ENCODE peak calls at places on chromosomes 4 and X, in four cellular contexts. K is fibroblast of lung, F is body of pancreas, L is endothelial cell of umbilical vein. Q is an unnamed sample.
A peak's percentile ranks its signal among the peaks of the same experiment; 100 is the strongest.

GRCh38 chrX:86047174-86047991 is at the start of gene CHM:
- DNase-seq in K (peak; percentile 83), F (peak; percentile 73), L (peak; percentile 93), Q (peak; percentile 75)

GRCh38 chr4:74886490-74886889 is 46.4 kb upstream of the PARM1 start:
- DNase-seq in K (peak; percentile 55), F (no peak), L (peak; percentile 76), Q (peak; percentile 29)

GRCh38 chr4:70687821-70688794 is at the start of gene UTP3:
- DNase-seq in K (peak; percentile 99), F (peak; percentile 95), L (peak; percentile 98), Q (peak; percentile 95)

GRCh38 chr4:47990145-47990544 is 26.3 kb downstream of the CNGA1 start:
- DNase-seq in K (no peak), F (no peak), L (no peak), Q (no peak)

GRCh38 chr4:3784469-3785291 is 18.5 kb downstream of the ADRA2C start:
- DNase-seq in K (no peak), F (no peak), L (no peak), Q (no peak)

GRCh38 chrX:97065973-97066372 is 182.3 kb downstream of the RPA4 start:
- DNase-seq in K (peak; percentile 26), F (no peak), L (no peak), Q (no peak)

GRCh38 chrX:1661048-1661921 is 46.4 kb downstream of the ASMT start:
- DNase-seq in K (no peak), F (no peak), L (no peak), Q (peak; percentile 9)

GRCh38 chr4:30720656-30721352 is 635 bp downstream of the PCDH7 start:
- DNase-seq in K (peak; percentile 69), F (peak; percentile 7), L (peak; percentile 67), Q (no peak)

GRCh38 chrX:88881536-88881935 is 134.5 kb downstream of the CPXCR1 start:
- DNase-seq in K (no peak), F (no peak), L (no peak), Q (no peak)

GRCh38 chr4:175431635-175432034 is 380.4 kb downstream of the GPM6A start:
- DNase-seq in K (no peak), F (no peak), L (no peak), Q (no peak)

GRCh38 chrX:146581981-146582712 is 227.4 kb upstream of the CXorf51B start:
- DNase-seq in K (no peak), F (no peak), L (no peak), Q (no peak)

GRCh38 chrX:95076449-95076848 is 1402.4 kb downstream of the FAM133A start:
- DNase-seq in K (peak; percentile 37), F (no peak), L (no peak), Q (no peak)

GRCh38 chr4:186228514-186228894 is 1.2 kb downstream of the KLKB1 start:
- DNase-seq in K (no peak), F (no peak), L (no peak), Q (no peak)
- H3K4me3 ChIP-seq in K (no peak overlapping the region), F (no peak overlapping the region), L (no peak overlapping the region), Q (no peak overlapping the region)

GRCh38 chr4:182248295-182248694 is 5.1 kb downstream of the TENM3 start:
- DNase-seq in K (no peak), F (no peak), L (no peak), Q (no peak)

GRCh38 chr4:182254381-182254780 is 11.2 kb downstream of the TENM3 start:
- DNase-seq in K (no peak), F (no peak), L (no peak), Q (no peak)

GRCh38 chr4:182246401-182247205 is 3.4 kb downstream of the TENM3 start:
- DNase-seq in K (peak; percentile 82), F (no peak), L (no peak), Q (peak; percentile 51)

GRCh38 chr4:182251116-182251515 is 7.9 kb downstream of the TENM3 start:
- DNase-seq in K (no peak), F (no peak), L (no peak), Q (no peak)

DNA sequence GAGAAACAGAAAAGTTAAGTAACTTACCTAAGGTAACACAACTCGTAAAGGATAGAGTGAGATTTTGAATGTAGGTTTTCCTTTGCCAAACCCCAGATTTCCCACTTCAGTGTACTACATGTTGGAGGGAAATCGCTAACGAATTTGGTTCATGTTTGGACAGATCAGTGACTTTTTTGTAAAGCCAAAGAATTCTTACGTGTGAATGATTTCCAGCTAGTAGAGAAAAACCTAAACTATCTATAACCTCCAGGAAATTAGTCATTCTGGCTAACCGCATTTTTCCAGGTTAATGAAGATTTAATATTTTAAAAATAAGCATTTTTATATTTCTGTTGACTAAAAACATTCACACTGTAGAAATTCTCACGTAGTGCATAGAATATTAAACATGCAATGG is 7.2 kb downstream of the TENM3 start:
- DNase-seq in K (peak; percentile 69), F (no peak), L (no peak), Q (no peak)
- H3K27ac ChIP-seq in K (no peak overlapping the region), F (no peak overlapping the region), L (no peak overlapping the region), Q (no peak overlapping the region)

GRCh38 chrX:40087574-40088298 is 10.0 kb downstream of the BCOR start:
- DNase-seq in K (no peak), F (no peak), L (no peak), Q (no peak)
- H3K4me3 ChIP-seq in K (no peak overlapping the region), F (no peak overlapping the region), L (no peak overlapping the region), Q (no peak overlapping the region)

DNA sequence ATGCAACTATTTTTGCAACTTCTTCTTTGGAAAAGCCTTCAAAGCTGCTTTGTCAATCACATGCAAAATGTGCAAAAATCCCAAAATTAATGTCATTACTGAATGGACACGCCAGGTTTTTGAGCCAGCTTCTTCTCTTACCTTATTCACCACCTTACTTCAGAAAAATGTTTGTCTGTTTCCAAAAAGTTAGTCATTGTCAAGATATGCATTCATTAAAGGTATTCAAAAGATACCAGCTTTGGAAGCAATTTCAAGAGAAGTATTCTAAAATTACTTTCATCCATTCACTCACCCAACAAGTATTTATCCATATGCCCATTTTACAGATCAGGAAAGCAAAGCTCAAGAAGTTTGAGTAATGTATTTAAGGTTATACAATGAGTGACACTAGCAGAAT is 2.3 kb upstream of the SEPSECS start:
- DNase-seq in K (no peak), F (no peak), L (no peak), Q (no peak)
- H3K27ac ChIP-seq in K (no peak overlapping the region), F (no peak overlapping the region), L (no peak overlapping the region), Q (no peak overlapping the region)

GRCh38 chr4:83216856-83217683 is 67.5 kb downstream of the COQ2 start:
- DNase-seq in K (no peak), F (no peak), L (no peak), Q (no peak)

GRCh38 chr4:83221897-83222441 is 62.6 kb downstream of the COQ2 start:
- DNase-seq in K (no peak), F (no peak), L (no peak), Q (no peak)

GRCh38 chr4:83217721-83218522 is 66.7 kb downstream of the COQ2 start:
- DNase-seq in K (no peak), F (no peak), L (no peak), Q (no peak)

GRCh38 chr4:83219991-83220360 is 64.6 kb downstream of the COQ2 start:
- DNase-seq in K (no peak), F (no peak), L (no peak), Q (no peak)

GRCh38 chr4:83219344-83219990 is 65.1 kb downstream of the COQ2 start:
- DNase-seq in K (peak; percentile 8), F (peak; percentile 34), L (peak; percentile 33), Q (peak; percentile 58)
- H3K4me3 ChIP-seq in K (no peak overlapping the region), F (no peak overlapping the region), L (no peak overlapping the region), Q (peak overlapping the region; percentile 15)

DNA sequence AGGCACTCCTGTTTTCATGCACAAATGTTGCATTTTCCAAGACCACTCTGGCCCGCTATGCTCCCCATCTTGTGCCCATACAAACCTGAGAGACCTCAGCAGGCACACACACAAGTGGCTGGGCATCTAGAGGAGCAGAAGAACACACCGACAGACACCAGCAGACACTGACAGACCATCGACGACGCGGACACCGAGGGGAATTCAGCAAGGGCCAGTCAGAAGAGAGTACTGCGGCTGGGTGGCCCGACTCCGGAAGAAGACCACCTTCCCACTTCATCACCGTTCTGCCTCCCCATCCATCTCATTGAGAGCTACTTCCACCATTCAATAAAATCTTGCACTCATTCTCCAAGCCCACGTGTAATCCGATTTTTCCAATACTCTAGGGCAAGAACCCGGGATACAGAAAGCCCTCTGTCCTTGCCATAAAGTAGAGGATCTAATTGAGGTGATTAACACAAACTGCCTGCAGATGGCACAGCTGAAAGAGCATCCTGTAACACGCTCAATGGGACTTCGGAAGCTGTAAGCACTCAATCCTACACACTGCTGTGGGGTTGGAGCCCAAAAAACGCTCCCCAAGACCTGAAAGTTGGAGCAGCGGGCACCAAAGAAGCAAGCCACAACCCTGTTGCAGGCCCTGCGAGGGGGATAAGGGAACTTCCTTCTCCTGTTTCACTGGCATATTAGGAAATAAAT is 780.9 kb downstream of the ARAP2 start:
- DNase-seq in K (no peak), F (no peak), L (no peak), Q (no peak)
- H3K27ac ChIP-seq in K (no peak overlapping the region), F (no peak overlapping the region), L (no peak overlapping the region), Q (no peak overlapping the region)

DNA sequence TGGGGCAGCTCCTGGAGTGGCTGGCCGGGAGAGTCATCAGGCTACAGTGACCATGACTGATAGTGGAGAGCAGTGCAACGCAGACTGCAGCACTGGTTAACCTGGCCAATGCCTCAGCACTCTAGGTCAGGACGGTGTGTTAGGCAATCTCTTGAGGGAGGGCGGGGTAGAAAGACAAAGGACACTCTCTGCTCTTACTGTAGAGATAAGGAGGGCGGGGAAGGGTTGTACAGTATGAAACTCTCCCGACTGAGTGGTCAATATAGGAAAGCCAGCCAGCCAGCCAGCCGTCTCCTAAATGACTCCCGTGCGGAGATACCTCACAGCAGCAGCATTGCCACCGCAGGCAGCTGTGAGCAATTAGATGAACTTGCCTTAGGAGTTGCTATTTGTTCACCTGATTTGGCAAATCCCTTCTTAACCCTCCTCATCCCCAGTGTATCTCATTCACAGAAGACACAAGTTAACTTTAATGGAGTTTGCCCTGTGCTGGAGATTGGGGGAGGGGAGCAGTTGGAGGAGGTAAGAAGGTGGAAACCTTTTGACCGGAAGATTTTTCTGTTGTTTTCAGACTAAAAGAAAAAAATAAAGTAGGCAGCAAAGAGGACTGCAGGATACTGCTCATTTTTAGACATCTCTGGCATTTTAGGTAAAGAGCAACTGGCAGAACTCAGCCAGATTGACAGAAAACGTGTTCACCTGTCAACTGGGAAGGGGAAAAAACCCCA is 330.5 kb downstream of the HNRNPD start:
- DNase-seq in K (no peak), F (peak; percentile 42), L (no peak), Q (no peak)
- H3K4me3 ChIP-seq in K (no peak overlapping the region), F (no peak overlapping the region), L (no peak overlapping the region), Q (peak overlapping the region; percentile 32)

DNA sequence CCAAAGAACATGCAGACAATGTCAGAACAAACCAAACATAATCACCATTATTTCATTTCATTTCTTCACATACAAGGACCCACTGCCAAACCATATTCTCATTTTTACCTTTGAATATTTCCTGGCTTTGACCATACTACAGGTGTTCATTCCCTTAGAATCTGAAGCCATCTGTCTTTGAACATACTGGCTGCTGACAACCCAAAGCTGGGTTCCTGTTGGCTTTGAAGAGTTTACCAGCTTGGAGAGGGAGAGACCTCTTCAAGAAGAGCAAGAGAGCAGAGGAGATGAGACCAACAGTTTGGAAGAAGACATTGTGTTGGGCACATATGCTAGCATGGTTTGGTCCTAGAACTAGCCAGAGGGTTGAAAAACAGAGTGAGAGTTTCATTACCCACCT is 145.6 kb upstream of the KCNIP4 start:
- DNase-seq in K (no peak), F (no peak), L (no peak), Q (no peak)
- H3K27ac ChIP-seq in K (no peak overlapping the region), F (no peak overlapping the region), L (no peak overlapping the region), Q (no peak overlapping the region)

DNA sequence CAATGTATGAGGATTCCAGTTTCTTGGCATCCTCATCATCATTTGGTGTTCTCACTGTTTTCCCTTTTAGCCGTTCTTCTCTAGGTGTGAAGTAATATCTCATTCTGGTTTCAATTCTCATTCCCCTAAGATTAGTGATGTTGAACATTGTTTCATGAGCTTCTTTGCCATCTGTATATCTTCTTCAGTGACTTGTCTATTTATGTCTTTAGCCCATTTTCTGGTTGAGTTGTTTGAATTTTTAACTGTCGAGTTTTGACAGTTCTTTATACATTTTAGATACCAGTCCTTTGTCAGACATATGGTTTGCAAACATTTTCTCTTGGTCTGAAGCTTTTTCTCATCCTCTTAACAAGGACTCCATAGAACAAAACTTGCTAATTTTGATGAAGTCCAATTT is 101.1 kb downstream of the NHSL2 start:
- DNase-seq in K (no peak), F (no peak), L (no peak), Q (no peak)
- H3K4me3 ChIP-seq in K (no peak overlapping the region), F (no peak overlapping the region), L (no peak overlapping the region), Q (no peak overlapping the region)

Q was measured in prostate gland.